ENCODE peak calls at places on chromosome 5, in four cellular contexts. Y is WERI-Rb-1, D is tibial artery, T is coronary artery. H is an unnamed sample.

GRCh38 chr5:90386099-90386710 is 23.4 kb downstream of the CETN3 start:
- DNase-seq in Y (no peak), D (no peak), T (no peak), H (no peak)

GRCh38 chr5:11045411-11045810 is 284.4 kb upstream of the DAP start:
- DNase-seq in Y (peak), D (no peak), T (no peak), H (no peak)

GRCh38 chr5:74143724-74144330 is 496.7 kb downstream of the ENC1 start:
- DNase-seq in D (no peak), T (no peak), Y (peak), H (no peak)

GRCh38 chr5:66327008-66327407 is 182.9 kb downstream of the SREK1 start:
- DNase-seq in T (no peak), Y (no peak), D (no peak), H (no peak)

GRCh38 chr5:616342-617039 is 4.4 kb downstream of the CEP72 start:
- DNase-seq in T (peak), D (peak), Y (peak), H (peak)

GRCh38 chr5:10524376-10525123 is 39.3 kb upstream of the ANKRD33B start:
- DNase-seq in Y (peak), D (peak), T (no peak), H (no peak)

GRCh38 chr5:137507150-137507549 is 8.0 kb upstream of the SPOCK1 start:
- DNase-seq in T (no peak), Y (no peak), D (no peak), H (no peak)

GRCh38 chr5:73780297-73781080 is 154.5 kb downstream of the ARHGEF28 start:
- DNase-seq in T (no peak), Y (no peak), D (no peak), H (no peak)

GRCh38 chr5:138911441-138911840 is 36.3 kb upstream of the LRRTM2 start:
- DNase-seq in D (no peak), T (no peak), Y (no peak), H (no peak)

GRCh38 chr5:472076-472655 is 29.2 kb downstream of the EXOC3 start:
- DNase-seq in T (no peak), Y (peak), D (peak), H (no peak)

GRCh38 chr5:73812457-73812856 is 186.5 kb downstream of the ARHGEF28 start:
- DNase-seq in T (no peak), D (no peak), Y (no peak), H (no peak)

GRCh38 chr5:105922574-105922973 is 1748.2 kb downstream of the EFNA5 start:
- DNase-seq in D (no peak), Y (no peak), T (no peak), H (no peak)

GRCh38 chr5:131316822-131317221 is 53.0 kb downstream of the CDC42SE2 start:
- DNase-seq in T (no peak), Y (no peak), D (no peak), H (no peak)

GRCh38 chr5:84603557-84604185 is 219.0 kb upstream of the EDIL3 start:
- DNase-seq in Y (no peak), D (no peak), T (no peak), H (no peak)

GRCh38 chr5:110361501-110361900 is 365.0 kb downstream of the TMEM232 start:
- DNase-seq in Y (no peak), T (no peak), D (no peak), H (no peak)

GRCh38 chr5:139414601-139415121 is 10.8 kb upstream of the SPATA24 start:
- DNase-seq in Y (no peak), D (no peak), T (peak), H (no peak)

GRCh38 chr5:28542968-28543367 is 1504.6 kb upstream of the CDH9 start:
- DNase-seq in T (no peak), Y (no peak), D (no peak), H (no peak)

GRCh38 chr5:148972958-148973357 is 89.9 kb downstream of the SH3TC2 start:
- DNase-seq in Y (no peak), D (peak), T (no peak), H (no peak)

GRCh38 chr5:169646856-169647255 is 9.8 kb downstream of the DOCK2 start:
- DNase-seq in Y (no peak), D (no peak), T (no peak), H (no peak)

GRCh38 chr5:109844695-109845094 is 155.0 kb downstream of the MAN2A1 start:
- DNase-seq in T (no peak), Y (no peak), D (no peak), H (no peak)

GRCh38 chr5:175590471-175590881 is 67.4 kb upstream of the HRH2 start:
- DNase-seq in Y (no peak), D (no peak), T (no peak), H (no peak)

GRCh38 chr5:89728750-89729149 is 680.8 kb downstream of the CETN3 start:
- DNase-seq in T (no peak), D (peak), Y (no peak), H (no peak)

GRCh38 chr5:7850533-7851239 is at the start of gene CFAP90:
- DNase-seq in Y (peak), T (no peak), D (no peak), H (peak)

GRCh38 chr5:90802695-90803317 is 244.2 kb downstream of the ADGRV1 start:
- DNase-seq in T (no peak), D (no peak), Y (peak), H (no peak)

GRCh38 chr5:81751836-81752643 is 1.1 kb upstream of the SSBP2 start:
- DNase-seq in Y (peak), D (peak), T (no peak), H (no peak)

DNA sequence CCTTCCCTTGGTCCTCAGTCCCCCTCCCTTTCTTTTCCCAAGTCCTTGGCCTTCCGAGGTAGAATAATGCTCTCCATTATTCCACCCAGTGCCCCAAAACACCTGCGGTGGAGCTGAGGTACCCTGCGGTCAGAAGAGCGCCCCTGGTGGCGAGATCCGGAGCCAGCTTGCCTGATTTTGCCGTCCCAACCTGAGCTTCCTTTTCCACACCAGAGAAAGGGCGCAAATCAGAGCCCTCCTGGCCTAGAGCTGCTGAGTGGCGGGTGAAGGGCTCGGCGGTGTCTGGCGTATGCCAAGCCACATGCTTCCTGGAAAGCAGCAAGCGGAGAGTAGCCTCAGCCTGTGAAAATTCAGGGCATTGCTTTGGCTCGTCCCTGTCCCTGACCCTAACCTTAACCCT is 21.1 kb upstream of the CARTPT start:
- DNase-seq in T (no peak), Y (no peak), D (no peak), H (no peak)
- TF ChIP-seq CTCF in T (no peak), Y (peak), D (no peak), H (peak)

GRCh38 chr5:163354685-163355084 is 82.7 kb upstream of the CCNG1 start:
- DNase-seq in D (no peak), Y (no peak), T (no peak), H (no peak)

GRCh38 chr5:163352531-163352930 is 84.9 kb upstream of the CCNG1 start:
- DNase-seq in D (no peak), Y (no peak), T (no peak), H (no peak)

GRCh38 chr5:163347671-163348070 is 89.7 kb upstream of the CCNG1 start:
- DNase-seq in D (no peak), T (no peak), Y (peak), H (no peak)

DNA sequence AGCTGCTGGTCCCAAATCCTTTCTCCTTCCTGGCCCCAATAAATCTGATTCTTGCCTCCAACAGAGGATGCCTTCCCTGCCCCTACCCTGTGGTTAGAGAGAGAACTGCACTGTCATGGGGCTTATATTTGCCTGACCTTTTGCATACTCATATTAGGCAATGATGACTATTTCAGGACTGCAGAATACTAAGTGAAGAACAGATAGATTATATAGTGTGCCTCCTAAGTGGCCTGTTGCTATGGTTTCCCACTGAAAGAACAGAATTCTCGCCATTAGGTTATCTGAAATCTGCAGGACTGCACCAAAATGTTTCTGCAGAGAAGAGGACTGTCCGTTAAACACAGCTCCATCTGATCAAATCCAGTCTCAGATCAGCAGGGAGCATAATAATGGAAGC is 87.3 kb upstream of the CCNG1 start:
- DNase-seq in T (no peak), D (no peak), Y (no peak), H (no peak)
- TF ChIP-seq CTCF in T (no peak), D (no peak), Y (no peak), H (peak)

GRCh38 chr5:141182248-141182647 is at the start of gene PCDHB16:
- DNase-seq in T (no peak), Y (peak), D (no peak), H (no peak)
- TF ChIP-seq CTCF in T (no peak), Y (peak), D (peak), H (peak)

GRCh38 chr5:178223196-178223773 is 9.3 kb downstream of the PHYKPL start:
- DNase-seq in D (no peak), T (no peak), Y (no peak), H (no peak)
- TF ChIP-seq CTCF in D (no peak), T (no peak), Y (no peak), H (peak)

GRCh38 chr5:41522193-41522786 is 11.9 kb upstream of the PLCXD3 start:
- DNase-seq in D (no peak), Y (no peak), T (no peak), H (no peak)

GRCh38 chr5:41519801-41520200 is 9.4 kb upstream of the PLCXD3 start:
- DNase-seq in D (no peak), T (no peak), Y (no peak), H (no peak)

GRCh38 chr5:41526699-41527098 is 16.3 kb upstream of the PLCXD3 start:
- DNase-seq in Y (no peak), T (no peak), D (no peak), H (no peak)

GRCh38 chr5:41527201-41527779 is 16.9 kb upstream of the PLCXD3 start:
- DNase-seq in Y (no peak), T (peak), D (peak), H (no peak)

GRCh38 chr5:41524174-41524573 is 13.8 kb upstream of the PLCXD3 start:
- DNase-seq in Y (peak), T (no peak), D (no peak), H (no peak)
- TF ChIP-seq CTCF in Y (peak), T (no peak), D (no peak), H (peak)

GRCh38 chr5:3392306-3392939 is 203.2 kb upstream of the IRX1 start:
- DNase-seq in D (no peak), T (peak), Y (peak), H (no peak)
- TF ChIP-seq CTCF in D (no peak), T (no peak), Y (no peak), H (no peak)

GRCh38 chr5:128701301-128701700 is 163.3 kb upstream of the FBN2 start:
- DNase-seq in Y (no peak), T (no peak), D (no peak), H (no peak)

GRCh38 chr5:128693779-128694178 is 155.7 kb upstream of the FBN2 start:
- DNase-seq in Y (no peak), D (no peak), T (no peak), H (no peak)

GRCh38 chr5:128695791-128696520 is 157.9 kb upstream of the FBN2 start:
- DNase-seq in Y (no peak), D (no peak), T (no peak), H (no peak)
- TF ChIP-seq CTCF in Y (peak), D (no peak), T (no peak), H (peak)

GRCh38 chr5:167219296-167219695 is 1072.1 kb upstream of the WWC1 start:
- DNase-seq in D (no peak), T (no peak), Y (no peak), H (no peak)

GRCh38 chr5:167217097-167217743 is 1074.2 kb upstream of the WWC1 start:
- DNase-seq in D (no peak), Y (no peak), T (no peak), H (no peak)
- TF ChIP-seq CTCF in D (no peak), Y (peak), T (no peak), H (peak)

DNA sequence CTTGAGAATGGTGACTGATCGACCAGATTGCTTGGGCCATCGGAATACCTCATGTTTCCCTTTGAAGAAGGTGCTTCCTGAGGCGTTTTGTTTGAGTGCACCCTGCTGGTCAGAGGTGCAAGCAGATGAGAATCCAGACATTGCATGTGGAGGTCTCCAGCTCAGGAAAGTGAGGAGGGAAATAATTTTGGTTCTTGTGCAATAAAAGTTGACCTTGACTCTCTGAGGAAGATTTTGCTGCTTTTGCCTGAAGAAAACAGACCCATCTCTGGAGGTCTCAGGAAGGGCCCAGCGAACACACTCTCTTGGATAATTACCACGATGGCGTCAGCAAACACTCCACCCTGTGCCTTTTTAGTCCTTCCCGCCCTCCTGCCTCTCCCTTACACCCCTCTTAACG is 69.7 kb downstream of the GRAMD2B start:
- DNase-seq in T (no peak), D (no peak), Y (peak), H (no peak)
- TF ChIP-seq CTCF in T (no peak), D (peak), Y (peak), H (peak)